ENCODE peak calls at places on chromosomes 12 and 14, in ten cellular contexts. One of them, this sample, is unnamed.

GRCh38 chr12:24864796-24865125 is 84.1 kb downstream of the BCAT1 start:
- DNase-seq in B cell: no peak
- DNase-seq in activated T-cell treated with anti-CD3 and anti-CD28 coated beads for 1 hour: no peak
- DNase-seq in activated CD8-positive, alpha-beta memory T cell treated with anti-CD3 and anti-CD28 coated beads, Interleukin-2, amount 50 U/mL, for 48 hours: no peak
- DNase-seq in A549: no peak
- DNase-seq in iris pigment epithelial cell: peak; percentile 84
- DNase-seq in occipital lobe: no peak
- DNase-seq in NCI-H82: no peak
- DNase-seq in CD4-positive, alpha-beta memory T cell: no peak
- DNase-seq in nephron progenitor cell: no peak
- DNase-seq in this sample: no peak

GRCh38 chr12:116497051-116497529 is 62.1 kb upstream of the MAP1LC3B2 start:
- DNase-seq in B cell: no peak
- DNase-seq in activated T-cell treated with anti-CD3 and anti-CD28 coated beads for 1 hour: no peak
- DNase-seq in activated CD8-positive, alpha-beta memory T cell treated with anti-CD3 and anti-CD28 coated beads, Interleukin-2, amount 50 U/mL, for 48 hours: no peak
- DNase-seq in A549: no peak
- DNase-seq in iris pigment epithelial cell: no peak
- DNase-seq in occipital lobe: no peak
- DNase-seq in NCI-H82: peak; percentile 74
- DNase-seq in CD4-positive, alpha-beta memory T cell: no peak
- DNase-seq in nephron progenitor cell: no peak
- DNase-seq in this sample: no peak

GRCh38 chr12:117037296-117038022 is 61.8 kb downstream of the TESC start:
- DNase-seq in B cell: no peak
- DNase-seq in activated T-cell treated with anti-CD3 and anti-CD28 coated beads for 1 hour: no peak
- DNase-seq in activated CD8-positive, alpha-beta memory T cell treated with anti-CD3 and anti-CD28 coated beads, Interleukin-2, amount 50 U/mL, for 48 hours: no peak
- DNase-seq in A549: no peak
- DNase-seq in iris pigment epithelial cell: no peak
- DNase-seq in occipital lobe: no peak
- DNase-seq in NCI-H82: no peak
- DNase-seq in CD4-positive, alpha-beta memory T cell: no peak
- DNase-seq in nephron progenitor cell: no peak
- DNase-seq in this sample: no peak

GRCh38 chr12:83996671-83997070 is 915.9 kb downstream of the SLC6A15 start:
- DNase-seq in B cell: no peak
- DNase-seq in activated T-cell treated with anti-CD3 and anti-CD28 coated beads for 1 hour: no peak
- DNase-seq in activated CD8-positive, alpha-beta memory T cell treated with anti-CD3 and anti-CD28 coated beads, Interleukin-2, amount 50 U/mL, for 48 hours: no peak
- DNase-seq in A549: no peak
- DNase-seq in iris pigment epithelial cell: peak; percentile 7
- DNase-seq in occipital lobe: no peak
- DNase-seq in NCI-H82: no peak
- DNase-seq in CD4-positive, alpha-beta memory T cell: no peak
- DNase-seq in nephron progenitor cell: no peak
- DNase-seq in this sample: no peak

GRCh38 chr12:57241556-57242310 is 9.3 kb downstream of the STAC3 start:
- DNase-seq in B cell: no peak
- DNase-seq in activated T-cell treated with anti-CD3 and anti-CD28 coated beads for 1 hour: no peak
- DNase-seq in activated CD8-positive, alpha-beta memory T cell treated with anti-CD3 and anti-CD28 coated beads, Interleukin-2, amount 50 U/mL, for 48 hours: peak; percentile 68
- DNase-seq in A549: no peak
- DNase-seq in iris pigment epithelial cell: no peak
- DNase-seq in occipital lobe: no peak
- DNase-seq in NCI-H82: peak; percentile 96
- DNase-seq in CD4-positive, alpha-beta memory T cell: no peak
- DNase-seq in nephron progenitor cell: no peak
- DNase-seq in this sample: no peak

GRCh38 chr12:28563286-28563685 is 373.0 kb downstream of the CCDC91 start:
- DNase-seq in B cell: no peak
- DNase-seq in activated T-cell treated with anti-CD3 and anti-CD28 coated beads for 1 hour: no peak
- DNase-seq in activated CD8-positive, alpha-beta memory T cell treated with anti-CD3 and anti-CD28 coated beads, Interleukin-2, amount 50 U/mL, for 48 hours: no peak
- DNase-seq in A549: no peak
- DNase-seq in iris pigment epithelial cell: peak; percentile 31
- DNase-seq in occipital lobe: no peak
- DNase-seq in NCI-H82: no peak
- DNase-seq in CD4-positive, alpha-beta memory T cell: no peak
- DNase-seq in nephron progenitor cell: no peak
- DNase-seq in this sample: no peak

GRCh38 chr12:100827901-100828520 is 33.4 kb downstream of the ANO4 start:
- DNase-seq in B cell: no peak
- DNase-seq in activated T-cell treated with anti-CD3 and anti-CD28 coated beads for 1 hour: no peak
- DNase-seq in activated CD8-positive, alpha-beta memory T cell treated with anti-CD3 and anti-CD28 coated beads, Interleukin-2, amount 50 U/mL, for 48 hours: no peak
- DNase-seq in A549: peak; percentile 4
- DNase-seq in iris pigment epithelial cell: peak; percentile 53
- DNase-seq in occipital lobe: no peak
- DNase-seq in NCI-H82: peak; percentile 72
- DNase-seq in CD4-positive, alpha-beta memory T cell: no peak
- DNase-seq in nephron progenitor cell: peak; percentile 10
- DNase-seq in this sample: peak; percentile 59

GRCh38 chr12:98973395-98973794 is 328.3 kb downstream of the APAF1 start:
- DNase-seq in B cell: no peak
- DNase-seq in activated T-cell treated with anti-CD3 and anti-CD28 coated beads for 1 hour: no peak
- DNase-seq in activated CD8-positive, alpha-beta memory T cell treated with anti-CD3 and anti-CD28 coated beads, Interleukin-2, amount 50 U/mL, for 48 hours: no peak
- DNase-seq in A549: no peak
- DNase-seq in iris pigment epithelial cell: peak; percentile 8
- DNase-seq in occipital lobe: no peak
- DNase-seq in NCI-H82: no peak
- DNase-seq in CD4-positive, alpha-beta memory T cell: no peak
- DNase-seq in nephron progenitor cell: no peak
- DNase-seq in this sample: no peak

GRCh38 chr12:11906284-11906935 is 164.3 kb upstream of the BCL2L14 start:
- DNase-seq in B cell: no peak
- DNase-seq in activated T-cell treated with anti-CD3 and anti-CD28 coated beads for 1 hour: no peak
- DNase-seq in activated CD8-positive, alpha-beta memory T cell treated with anti-CD3 and anti-CD28 coated beads, Interleukin-2, amount 50 U/mL, for 48 hours: no peak
- DNase-seq in A549: no peak
- DNase-seq in iris pigment epithelial cell: peak; percentile 77
- DNase-seq in occipital lobe: no peak
- DNase-seq in NCI-H82: no peak
- DNase-seq in CD4-positive, alpha-beta memory T cell: no peak
- DNase-seq in nephron progenitor cell: no peak
- DNase-seq in this sample: no peak

GRCh38 chr12:109766251-109766778 is 52.7 kb downstream of the FAM222A start:
- DNase-seq in B cell: peak; percentile 30
- DNase-seq in activated T-cell treated with anti-CD3 and anti-CD28 coated beads for 1 hour: no peak
- DNase-seq in activated CD8-positive, alpha-beta memory T cell treated with anti-CD3 and anti-CD28 coated beads, Interleukin-2, amount 50 U/mL, for 48 hours: no peak
- DNase-seq in A549: no peak
- DNase-seq in iris pigment epithelial cell: no peak
- DNase-seq in occipital lobe: no peak
- DNase-seq in NCI-H82: no peak
- DNase-seq in CD4-positive, alpha-beta memory T cell: no peak
- DNase-seq in nephron progenitor cell: no peak
- DNase-seq in this sample: no peak

GRCh38 chr12:47835831-47836155 is 16.1 kb upstream of the HDAC7 start:
- DNase-seq in B cell: no peak
- DNase-seq in activated T-cell treated with anti-CD3 and anti-CD28 coated beads for 1 hour: no peak
- DNase-seq in activated CD8-positive, alpha-beta memory T cell treated with anti-CD3 and anti-CD28 coated beads, Interleukin-2, amount 50 U/mL, for 48 hours: no peak
- DNase-seq in A549: no peak
- DNase-seq in iris pigment epithelial cell: no peak
- DNase-seq in occipital lobe: no peak
- DNase-seq in NCI-H82: no peak
- DNase-seq in CD4-positive, alpha-beta memory T cell: no peak
- DNase-seq in nephron progenitor cell: no peak
- DNase-seq in this sample: no peak

GRCh38 chr12:65854629-65855028 is 30.3 kb downstream of the HMGA2 start:
- DNase-seq in B cell: no peak
- DNase-seq in activated T-cell treated with anti-CD3 and anti-CD28 coated beads for 1 hour: no peak
- DNase-seq in activated CD8-positive, alpha-beta memory T cell treated with anti-CD3 and anti-CD28 coated beads, Interleukin-2, amount 50 U/mL, for 48 hours: no peak
- DNase-seq in A549: no peak
- DNase-seq in iris pigment epithelial cell: peak; percentile 46
- DNase-seq in occipital lobe: no peak
- DNase-seq in NCI-H82: no peak
- DNase-seq in CD4-positive, alpha-beta memory T cell: no peak
- DNase-seq in nephron progenitor cell: no peak
- DNase-seq in this sample: no peak

GRCh38 chr14:71688576-71688975 is 243.7 kb upstream of the RGS6 start:
- DNase-seq in B cell: no peak
- DNase-seq in activated T-cell treated with anti-CD3 and anti-CD28 coated beads for 1 hour: no peak
- DNase-seq in activated CD8-positive, alpha-beta memory T cell treated with anti-CD3 and anti-CD28 coated beads, Interleukin-2, amount 50 U/mL, for 48 hours: no peak
- DNase-seq in A549: no peak
- DNase-seq in iris pigment epithelial cell: peak; percentile 79
- DNase-seq in occipital lobe: no peak
- DNase-seq in NCI-H82: no peak
- DNase-seq in CD4-positive, alpha-beta memory T cell: no peak
- DNase-seq in nephron progenitor cell: no peak
- DNase-seq in this sample: no peak

GRCh38 chr12:91327889-91328288 is 145.3 kb upstream of the DCN start:
- DNase-seq in B cell: no peak
- DNase-seq in activated T-cell treated with anti-CD3 and anti-CD28 coated beads for 1 hour: no peak
- DNase-seq in activated CD8-positive, alpha-beta memory T cell treated with anti-CD3 and anti-CD28 coated beads, Interleukin-2, amount 50 U/mL, for 48 hours: no peak
- DNase-seq in A549: no peak
- DNase-seq in iris pigment epithelial cell: no peak
- DNase-seq in occipital lobe: no peak
- DNase-seq in NCI-H82: no peak
- DNase-seq in CD4-positive, alpha-beta memory T cell: no peak
- DNase-seq in nephron progenitor cell: no peak
- DNase-seq in this sample: no peak

GRCh38 chr14:72810201-72810600 is 83.7 kb downstream of the DPF3 start:
- DNase-seq in B cell: no peak
- DNase-seq in activated T-cell treated with anti-CD3 and anti-CD28 coated beads for 1 hour: peak; percentile 7
- DNase-seq in activated CD8-positive, alpha-beta memory T cell treated with anti-CD3 and anti-CD28 coated beads, Interleukin-2, amount 50 U/mL, for 48 hours: peak; percentile 68
- DNase-seq in A549: no peak
- DNase-seq in iris pigment epithelial cell: no peak
- DNase-seq in occipital lobe: no peak
- DNase-seq in NCI-H82: no peak
- DNase-seq in CD4-positive, alpha-beta memory T cell: peak; percentile 32
- DNase-seq in nephron progenitor cell: no peak
- DNase-seq in this sample: no peak

GRCh38 chr12:18296201-18296908 is 35.0 kb downstream of the PIK3C2G start:
- DNase-seq in B cell: no peak
- DNase-seq in activated T-cell treated with anti-CD3 and anti-CD28 coated beads for 1 hour: no peak
- DNase-seq in activated CD8-positive, alpha-beta memory T cell treated with anti-CD3 and anti-CD28 coated beads, Interleukin-2, amount 50 U/mL, for 48 hours: no peak
- DNase-seq in A549: no peak
- DNase-seq in iris pigment epithelial cell: no peak
- DNase-seq in occipital lobe: no peak
- DNase-seq in NCI-H82: no peak
- DNase-seq in CD4-positive, alpha-beta memory T cell: no peak
- DNase-seq in nephron progenitor cell: no peak
- DNase-seq in this sample: no peak

GRCh38 chr12:120703311-120703942 is 6.8 kb upstream of the UNC119B start:
- DNase-seq in B cell: no peak
- DNase-seq in activated T-cell treated with anti-CD3 and anti-CD28 coated beads for 1 hour: no peak
- DNase-seq in activated CD8-positive, alpha-beta memory T cell treated with anti-CD3 and anti-CD28 coated beads, Interleukin-2, amount 50 U/mL, for 48 hours: no peak
- DNase-seq in A549: no peak
- DNase-seq in iris pigment epithelial cell: no peak
- DNase-seq in occipital lobe: no peak
- DNase-seq in NCI-H82: no peak
- DNase-seq in CD4-positive, alpha-beta memory T cell: no peak
- DNase-seq in nephron progenitor cell: no peak
- DNase-seq in this sample: no peak

GRCh38 chr12:96378319-96378718 is 21.9 kb downstream of the CDK17 start:
- DNase-seq in B cell: no peak
- DNase-seq in activated T-cell treated with anti-CD3 and anti-CD28 coated beads for 1 hour: no peak
- DNase-seq in activated CD8-positive, alpha-beta memory T cell treated with anti-CD3 and anti-CD28 coated beads, Interleukin-2, amount 50 U/mL, for 48 hours: no peak
- DNase-seq in A549: no peak
- DNase-seq in iris pigment epithelial cell: no peak
- DNase-seq in occipital lobe: no peak
- DNase-seq in NCI-H82: no peak
- DNase-seq in CD4-positive, alpha-beta memory T cell: no peak
- DNase-seq in nephron progenitor cell: no peak
- DNase-seq in this sample: no peak

This sample was measured in COR-L47.